ENCODE peak calls at places on chromosomes 6 and 20, in ten cellular contexts. One of them, this sample, is unnamed.

GRCh38 chr6:144314003-144314485 is 28.9 kb downstream of the UTRN start:
- DNase-seq in naive thymus-derived CD8-positive, alpha-beta T cell: no peak
- DNase-seq in right cardiac atrium: peak; percentile 85
- DNase-seq in activated CD4-positive, alpha-beta T cell treated with anti-CD3 and anti-CD28 coated beads, Interleukin-2, amount 50 U/mL, for 4 hours: no peak
- DNase-seq in thoracic aorta: peak; percentile 12
- DNase-seq in stimulated activated CD4-positive, alpha-beta T cell treated with anti-CD3 and anti-CD28 coated beads, Interleukin-4, amount 100 ng/mL, for 1 hour: no peak
- DNase-seq in T-helper 2 cell: no peak
- DNase-seq in neural crest cell: no peak
- DNase-seq in posterior vena cava: peak; percentile 92
- DNase-seq in NCI-H2171: no peak
- DNase-seq in this sample: no peak

GRCh38 chr6:74939309-74939708 is 266.5 kb downstream of the COL12A1 start:
- DNase-seq in naive thymus-derived CD8-positive, alpha-beta T cell: no peak
- DNase-seq in right cardiac atrium: no peak
- DNase-seq in activated CD4-positive, alpha-beta T cell treated with anti-CD3 and anti-CD28 coated beads, Interleukin-2, amount 50 U/mL, for 4 hours: no peak
- DNase-seq in thoracic aorta: no peak
- DNase-seq in stimulated activated CD4-positive, alpha-beta T cell treated with anti-CD3 and anti-CD28 coated beads, Interleukin-4, amount 100 ng/mL, for 1 hour: no peak
- DNase-seq in T-helper 2 cell: no peak
- DNase-seq in neural crest cell: no peak
- DNase-seq in posterior vena cava: no peak
- DNase-seq in NCI-H2171: no peak
- DNase-seq in this sample: no peak

GRCh38 chr20:17709361-17710293 is 9.9 kb downstream of the BANF2 start:
- DNase-seq in naive thymus-derived CD8-positive, alpha-beta T cell: no peak
- DNase-seq in right cardiac atrium: no peak
- DNase-seq in activated CD4-positive, alpha-beta T cell treated with anti-CD3 and anti-CD28 coated beads, Interleukin-2, amount 50 U/mL, for 4 hours: no peak
- DNase-seq in thoracic aorta: no peak
- DNase-seq in stimulated activated CD4-positive, alpha-beta T cell treated with anti-CD3 and anti-CD28 coated beads, Interleukin-4, amount 100 ng/mL, for 1 hour: no peak
- DNase-seq in T-helper 2 cell: no peak
- DNase-seq in neural crest cell: no peak
- DNase-seq in posterior vena cava: no peak
- DNase-seq in NCI-H2171: no peak
- DNase-seq in this sample: no peak

GRCh38 chr6:89986650-89987074 is 92.4 kb downstream of the GJA10 start:
- DNase-seq in naive thymus-derived CD8-positive, alpha-beta T cell: no peak
- DNase-seq in right cardiac atrium: no peak
- DNase-seq in activated CD4-positive, alpha-beta T cell treated with anti-CD3 and anti-CD28 coated beads, Interleukin-2, amount 50 U/mL, for 4 hours: no peak
- DNase-seq in thoracic aorta: no peak
- DNase-seq in stimulated activated CD4-positive, alpha-beta T cell treated with anti-CD3 and anti-CD28 coated beads, Interleukin-4, amount 100 ng/mL, for 1 hour: no peak
- DNase-seq in T-helper 2 cell: no peak
- DNase-seq in neural crest cell: no peak
- DNase-seq in posterior vena cava: no peak
- DNase-seq in NCI-H2171: peak; percentile 37
- DNase-seq in this sample: no peak

GRCh38 chr6:129432738-129433137 is 277.2 kb downstream of the ARHGAP18 start:
- DNase-seq in naive thymus-derived CD8-positive, alpha-beta T cell: no peak
- DNase-seq in right cardiac atrium: no peak
- DNase-seq in activated CD4-positive, alpha-beta T cell treated with anti-CD3 and anti-CD28 coated beads, Interleukin-2, amount 50 U/mL, for 4 hours: no peak
- DNase-seq in thoracic aorta: no peak
- DNase-seq in stimulated activated CD4-positive, alpha-beta T cell treated with anti-CD3 and anti-CD28 coated beads, Interleukin-4, amount 100 ng/mL, for 1 hour: no peak
- DNase-seq in T-helper 2 cell: no peak
- DNase-seq in neural crest cell: no peak
- DNase-seq in posterior vena cava: no peak
- DNase-seq in NCI-H2171: no peak
- DNase-seq in this sample: no peak

GRCh38 chr6:168035661-168036616 is 38.5 kb downstream of the KIF25 start:
- DNase-seq in naive thymus-derived CD8-positive, alpha-beta T cell: no peak
- DNase-seq in right cardiac atrium: peak; percentile 55
- DNase-seq in activated CD4-positive, alpha-beta T cell treated with anti-CD3 and anti-CD28 coated beads, Interleukin-2, amount 50 U/mL, for 4 hours: no peak
- DNase-seq in thoracic aorta: no peak
- DNase-seq in stimulated activated CD4-positive, alpha-beta T cell treated with anti-CD3 and anti-CD28 coated beads, Interleukin-4, amount 100 ng/mL, for 1 hour: no peak
- DNase-seq in T-helper 2 cell: no peak
- DNase-seq in neural crest cell: no peak
- DNase-seq in posterior vena cava: peak; percentile 79
- DNase-seq in NCI-H2171: peak; percentile 74
- DNase-seq in this sample: no peak

GRCh38 chr6:167465497-167465896 is 140.6 kb downstream of the TTLL2 start:
- DNase-seq in naive thymus-derived CD8-positive, alpha-beta T cell: no peak
- DNase-seq in right cardiac atrium: no peak
- DNase-seq in activated CD4-positive, alpha-beta T cell treated with anti-CD3 and anti-CD28 coated beads, Interleukin-2, amount 50 U/mL, for 4 hours: no peak
- DNase-seq in thoracic aorta: no peak
- DNase-seq in stimulated activated CD4-positive, alpha-beta T cell treated with anti-CD3 and anti-CD28 coated beads, Interleukin-4, amount 100 ng/mL, for 1 hour: no peak
- DNase-seq in T-helper 2 cell: no peak
- DNase-seq in neural crest cell: no peak
- DNase-seq in posterior vena cava: no peak
- DNase-seq in NCI-H2171: no peak
- DNase-seq in this sample: no peak

GRCh38 chr20:57712851-57713504 is 3.2 kb upstream of the PMEPA1 start:
- DNase-seq in naive thymus-derived CD8-positive, alpha-beta T cell: no peak
- DNase-seq in right cardiac atrium: no peak
- DNase-seq in activated CD4-positive, alpha-beta T cell treated with anti-CD3 and anti-CD28 coated beads, Interleukin-2, amount 50 U/mL, for 4 hours: no peak
- DNase-seq in thoracic aorta: no peak
- DNase-seq in stimulated activated CD4-positive, alpha-beta T cell treated with anti-CD3 and anti-CD28 coated beads, Interleukin-4, amount 100 ng/mL, for 1 hour: no peak
- DNase-seq in T-helper 2 cell: no peak
- DNase-seq in neural crest cell: no peak
- DNase-seq in posterior vena cava: no peak
- DNase-seq in NCI-H2171: no peak
- DNase-seq in this sample: no peak

GRCh38 chr6:105561501-105561900 is 158.6 kb upstream of the PREP start:
- DNase-seq in naive thymus-derived CD8-positive, alpha-beta T cell: no peak
- DNase-seq in right cardiac atrium: no peak
- DNase-seq in activated CD4-positive, alpha-beta T cell treated with anti-CD3 and anti-CD28 coated beads, Interleukin-2, amount 50 U/mL, for 4 hours: no peak
- DNase-seq in thoracic aorta: no peak
- DNase-seq in stimulated activated CD4-positive, alpha-beta T cell treated with anti-CD3 and anti-CD28 coated beads, Interleukin-4, amount 100 ng/mL, for 1 hour: no peak
- DNase-seq in T-helper 2 cell: no peak
- DNase-seq in neural crest cell: no peak
- DNase-seq in posterior vena cava: no peak
- DNase-seq in NCI-H2171: no peak
- DNase-seq in this sample: no peak

GRCh38 chr6:41671376-41671775 is 33.1 kb downstream of the MDFI start:
- DNase-seq in naive thymus-derived CD8-positive, alpha-beta T cell: no peak
- DNase-seq in right cardiac atrium: no peak
- DNase-seq in activated CD4-positive, alpha-beta T cell treated with anti-CD3 and anti-CD28 coated beads, Interleukin-2, amount 50 U/mL, for 4 hours: no peak
- DNase-seq in thoracic aorta: no peak
- DNase-seq in stimulated activated CD4-positive, alpha-beta T cell treated with anti-CD3 and anti-CD28 coated beads, Interleukin-4, amount 100 ng/mL, for 1 hour: no peak
- DNase-seq in T-helper 2 cell: no peak
- DNase-seq in neural crest cell: no peak
- DNase-seq in posterior vena cava: no peak
- DNase-seq in NCI-H2171: no peak
- DNase-seq in this sample: no peak

GRCh38 chr20:17762873-17763557 is 63.2 kb downstream of the BANF2 start:
- DNase-seq in naive thymus-derived CD8-positive, alpha-beta T cell: no peak
- DNase-seq in right cardiac atrium: no peak
- DNase-seq in activated CD4-positive, alpha-beta T cell treated with anti-CD3 and anti-CD28 coated beads, Interleukin-2, amount 50 U/mL, for 4 hours: no peak
- DNase-seq in thoracic aorta: no peak
- DNase-seq in stimulated activated CD4-positive, alpha-beta T cell treated with anti-CD3 and anti-CD28 coated beads, Interleukin-4, amount 100 ng/mL, for 1 hour: no peak
- DNase-seq in T-helper 2 cell: no peak
- DNase-seq in neural crest cell: no peak
- DNase-seq in posterior vena cava: no peak
- DNase-seq in NCI-H2171: no peak
- DNase-seq in this sample: no peak

GRCh38 chr6:147507162-147508072 is 1.1 kb upstream of the SAMD5 start:
- DNase-seq in naive thymus-derived CD8-positive, alpha-beta T cell: no peak
- DNase-seq in right cardiac atrium: no peak
- DNase-seq in activated CD4-positive, alpha-beta T cell treated with anti-CD3 and anti-CD28 coated beads, Interleukin-2, amount 50 U/mL, for 4 hours: no peak
- DNase-seq in thoracic aorta: no peak
- DNase-seq in stimulated activated CD4-positive, alpha-beta T cell treated with anti-CD3 and anti-CD28 coated beads, Interleukin-4, amount 100 ng/mL, for 1 hour: no peak
- DNase-seq in T-helper 2 cell: no peak
- DNase-seq in neural crest cell: peak; percentile 18
- DNase-seq in posterior vena cava: no peak
- DNase-seq in NCI-H2171: peak; percentile 5
- DNase-seq in this sample: peak; percentile 25

GRCh38 chr20:56786503-56786902 is 157.4 kb downstream of the TFAP2C start:
- DNase-seq in naive thymus-derived CD8-positive, alpha-beta T cell: no peak
- DNase-seq in right cardiac atrium: no peak
- DNase-seq in activated CD4-positive, alpha-beta T cell treated with anti-CD3 and anti-CD28 coated beads, Interleukin-2, amount 50 U/mL, for 4 hours: no peak
- DNase-seq in thoracic aorta: no peak
- DNase-seq in stimulated activated CD4-positive, alpha-beta T cell treated with anti-CD3 and anti-CD28 coated beads, Interleukin-4, amount 100 ng/mL, for 1 hour: no peak
- DNase-seq in T-helper 2 cell: no peak
- DNase-seq in neural crest cell: no peak
- DNase-seq in posterior vena cava: peak; percentile 4
- DNase-seq in NCI-H2171: no peak
- DNase-seq in this sample: no peak

GRCh38 chr6:110761371-110761770 is 53.9 kb downstream of the CDK19 start:
- DNase-seq in naive thymus-derived CD8-positive, alpha-beta T cell: no peak
- DNase-seq in right cardiac atrium: no peak
- DNase-seq in activated CD4-positive, alpha-beta T cell treated with anti-CD3 and anti-CD28 coated beads, Interleukin-2, amount 50 U/mL, for 4 hours: no peak
- DNase-seq in thoracic aorta: no peak
- DNase-seq in stimulated activated CD4-positive, alpha-beta T cell treated with anti-CD3 and anti-CD28 coated beads, Interleukin-4, amount 100 ng/mL, for 1 hour: no peak
- DNase-seq in T-helper 2 cell: no peak
- DNase-seq in neural crest cell: no peak
- DNase-seq in posterior vena cava: no peak
- DNase-seq in NCI-H2171: no peak
- DNase-seq in this sample: no peak

GRCh38 chr6:43858161-43859153 is 88.4 kb downstream of the VEGFA start:
- DNase-seq in naive thymus-derived CD8-positive, alpha-beta T cell: no peak
- DNase-seq in right cardiac atrium: no peak
- DNase-seq in activated CD4-positive, alpha-beta T cell treated with anti-CD3 and anti-CD28 coated beads, Interleukin-2, amount 50 U/mL, for 4 hours: no peak
- DNase-seq in thoracic aorta: no peak
- DNase-seq in stimulated activated CD4-positive, alpha-beta T cell treated with anti-CD3 and anti-CD28 coated beads, Interleukin-4, amount 100 ng/mL, for 1 hour: no peak
- DNase-seq in T-helper 2 cell: no peak
- DNase-seq in neural crest cell: no peak
- DNase-seq in posterior vena cava: peak; percentile 61
- DNase-seq in NCI-H2171: no peak
- DNase-seq in this sample: no peak

GRCh38 chr20:53055668-53056067 is 83.5 kb downstream of the TSHZ2 start:
- DNase-seq in naive thymus-derived CD8-positive, alpha-beta T cell: no peak
- DNase-seq in right cardiac atrium: no peak
- DNase-seq in activated CD4-positive, alpha-beta T cell treated with anti-CD3 and anti-CD28 coated beads, Interleukin-2, amount 50 U/mL, for 4 hours: no peak
- DNase-seq in thoracic aorta: no peak
- DNase-seq in stimulated activated CD4-positive, alpha-beta T cell treated with anti-CD3 and anti-CD28 coated beads, Interleukin-4, amount 100 ng/mL, for 1 hour: no peak
- DNase-seq in T-helper 2 cell: no peak
- DNase-seq in neural crest cell: no peak
- DNase-seq in posterior vena cava: no peak
- DNase-seq in NCI-H2171: no peak
- DNase-seq in this sample: no peak

GRCh38 chr6:44010411-44011349 is 116.6 kb downstream of the MRPL14 start:
- DNase-seq in naive thymus-derived CD8-positive, alpha-beta T cell: no peak
- DNase-seq in right cardiac atrium: no peak
- DNase-seq in activated CD4-positive, alpha-beta T cell treated with anti-CD3 and anti-CD28 coated beads, Interleukin-2, amount 50 U/mL, for 4 hours: no peak
- DNase-seq in thoracic aorta: no peak
- DNase-seq in stimulated activated CD4-positive, alpha-beta T cell treated with anti-CD3 and anti-CD28 coated beads, Interleukin-4, amount 100 ng/mL, for 1 hour: no peak
- DNase-seq in T-helper 2 cell: no peak
- DNase-seq in neural crest cell: no peak
- DNase-seq in posterior vena cava: peak; percentile 78
- DNase-seq in NCI-H2171: no peak
- DNase-seq in this sample: no peak

GRCh38 chr20:50121858-50122271 is 8.9 kb upstream of the UBE2V1 start:
- DNase-seq in naive thymus-derived CD8-positive, alpha-beta T cell: no peak
- DNase-seq in right cardiac atrium: no peak
- DNase-seq in activated CD4-positive, alpha-beta T cell treated with anti-CD3 and anti-CD28 coated beads, Interleukin-2, amount 50 U/mL, for 4 hours: no peak
- DNase-seq in thoracic aorta: no peak
- DNase-seq in stimulated activated CD4-positive, alpha-beta T cell treated with anti-CD3 and anti-CD28 coated beads, Interleukin-4, amount 100 ng/mL, for 1 hour: no peak
- DNase-seq in T-helper 2 cell: no peak
- DNase-seq in neural crest cell: no peak
- DNase-seq in posterior vena cava: peak; percentile 11
- DNase-seq in NCI-H2171: no peak
- DNase-seq in this sample: no peak

GRCh38 chr20:38109657-38110524 is 55.2 kb downstream of the TGM2 start:
- DNase-seq in naive thymus-derived CD8-positive, alpha-beta T cell: no peak
- DNase-seq in right cardiac atrium: peak; percentile 88
- DNase-seq in activated CD4-positive, alpha-beta T cell treated with anti-CD3 and anti-CD28 coated beads, Interleukin-2, amount 50 U/mL, for 4 hours: no peak
- DNase-seq in thoracic aorta: peak; percentile 77
- DNase-seq in stimulated activated CD4-positive, alpha-beta T cell treated with anti-CD3 and anti-CD28 coated beads, Interleukin-4, amount 100 ng/mL, for 1 hour: no peak
- DNase-seq in T-helper 2 cell: no peak
- DNase-seq in neural crest cell: no peak
- DNase-seq in posterior vena cava: peak; percentile 89
- DNase-seq in NCI-H2171: no peak
- DNase-seq in this sample: no peak

GRCh38 chr6:97129111-97129510 is 153.9 kb downstream of the MMS22L start:
- DNase-seq in naive thymus-derived CD8-positive, alpha-beta T cell: no peak
- DNase-seq in right cardiac atrium: no peak
- DNase-seq in activated CD4-positive, alpha-beta T cell treated with anti-CD3 and anti-CD28 coated beads, Interleukin-2, amount 50 U/mL, for 4 hours: no peak
- DNase-seq in thoracic aorta: no peak
- DNase-seq in stimulated activated CD4-positive, alpha-beta T cell treated with anti-CD3 and anti-CD28 coated beads, Interleukin-4, amount 100 ng/mL, for 1 hour: no peak
- DNase-seq in T-helper 2 cell: no peak
- DNase-seq in neural crest cell: no peak
- DNase-seq in posterior vena cava: no peak
- DNase-seq in NCI-H2171: no peak
- DNase-seq in this sample: no peak

GRCh38 chr20:23117738-23118137 is 31.6 kb upstream of the CD93 start:
- DNase-seq in naive thymus-derived CD8-positive, alpha-beta T cell: no peak
- DNase-seq in right cardiac atrium: no peak
- DNase-seq in activated CD4-positive, alpha-beta T cell treated with anti-CD3 and anti-CD28 coated beads, Interleukin-2, amount 50 U/mL, for 4 hours: no peak
- DNase-seq in thoracic aorta: no peak
- DNase-seq in stimulated activated CD4-positive, alpha-beta T cell treated with anti-CD3 and anti-CD28 coated beads, Interleukin-4, amount 100 ng/mL, for 1 hour: no peak
- DNase-seq in T-helper 2 cell: no peak
- DNase-seq in neural crest cell: no peak
- DNase-seq in posterior vena cava: peak; percentile 52
- DNase-seq in NCI-H2171: no peak
- DNase-seq in this sample: no peak

GRCh38 chr6:49551126-49551865 is 828 bp downstream of the C6orf141 start:
- DNase-seq in naive thymus-derived CD8-positive, alpha-beta T cell: no peak
- DNase-seq in right cardiac atrium: no peak
- DNase-seq in activated CD4-positive, alpha-beta T cell treated with anti-CD3 and anti-CD28 coated beads, Interleukin-2, amount 50 U/mL, for 4 hours: no peak
- DNase-seq in thoracic aorta: no peak
- DNase-seq in stimulated activated CD4-positive, alpha-beta T cell treated with anti-CD3 and anti-CD28 coated beads, Interleukin-4, amount 100 ng/mL, for 1 hour: peak; percentile 4
- DNase-seq in T-helper 2 cell: no peak
- DNase-seq in neural crest cell: peak; percentile 3
- DNase-seq in posterior vena cava: no peak
- DNase-seq in NCI-H2171: no peak
- DNase-seq in this sample: peak; percentile 34

GRCh38 chr6:68642977-68643376 is 7.9 kb downstream of the ADGRB3 start:
- DNase-seq in naive thymus-derived CD8-positive, alpha-beta T cell: no peak
- DNase-seq in right cardiac atrium: no peak
- DNase-seq in activated CD4-positive, alpha-beta T cell treated with anti-CD3 and anti-CD28 coated beads, Interleukin-2, amount 50 U/mL, for 4 hours: no peak
- DNase-seq in thoracic aorta: no peak
- DNase-seq in stimulated activated CD4-positive, alpha-beta T cell treated with anti-CD3 and anti-CD28 coated beads, Interleukin-4, amount 100 ng/mL, for 1 hour: no peak
- DNase-seq in T-helper 2 cell: no peak
- DNase-seq in neural crest cell: no peak
- DNase-seq in posterior vena cava: no peak
- DNase-seq in NCI-H2171: no peak
- DNase-seq in this sample: no peak

GRCh38 chr6:7135755-7136154 is 28.0 kb downstream of the RREB1 start:
- DNase-seq in naive thymus-derived CD8-positive, alpha-beta T cell: no peak
- DNase-seq in right cardiac atrium: no peak
- DNase-seq in activated CD4-positive, alpha-beta T cell treated with anti-CD3 and anti-CD28 coated beads, Interleukin-2, amount 50 U/mL, for 4 hours: no peak
- DNase-seq in thoracic aorta: no peak
- DNase-seq in stimulated activated CD4-positive, alpha-beta T cell treated with anti-CD3 and anti-CD28 coated beads, Interleukin-4, amount 100 ng/mL, for 1 hour: no peak
- DNase-seq in T-helper 2 cell: no peak
- DNase-seq in neural crest cell: no peak
- DNase-seq in posterior vena cava: no peak
- DNase-seq in NCI-H2171: no peak
- DNase-seq in this sample: no peak

GRCh38 chr20:31877684-31878083 is 7.2 kb downstream of the TTLL9 start:
- DNase-seq in naive thymus-derived CD8-positive, alpha-beta T cell: no peak
- DNase-seq in right cardiac atrium: no peak
- DNase-seq in activated CD4-positive, alpha-beta T cell treated with anti-CD3 and anti-CD28 coated beads, Interleukin-2, amount 50 U/mL, for 4 hours: no peak
- DNase-seq in thoracic aorta: no peak
- DNase-seq in stimulated activated CD4-positive, alpha-beta T cell treated with anti-CD3 and anti-CD28 coated beads, Interleukin-4, amount 100 ng/mL, for 1 hour: no peak
- DNase-seq in T-helper 2 cell: no peak
- DNase-seq in neural crest cell: no peak
- DNase-seq in posterior vena cava: no peak
- DNase-seq in NCI-H2171: no peak
- DNase-seq in this sample: no peak

GRCh38 chr20:35223941-35224340 is 2.5 kb upstream of the MMP24 start:
- DNase-seq in naive thymus-derived CD8-positive, alpha-beta T cell: no peak
- DNase-seq in right cardiac atrium: no peak
- DNase-seq in activated CD4-positive, alpha-beta T cell treated with anti-CD3 and anti-CD28 coated beads, Interleukin-2, amount 50 U/mL, for 4 hours: no peak
- DNase-seq in thoracic aorta: no peak
- DNase-seq in stimulated activated CD4-positive, alpha-beta T cell treated with anti-CD3 and anti-CD28 coated beads, Interleukin-4, amount 100 ng/mL, for 1 hour: no peak
- DNase-seq in T-helper 2 cell: no peak
- DNase-seq in neural crest cell: no peak
- DNase-seq in posterior vena cava: no peak
- DNase-seq in NCI-H2171: no peak
- DNase-seq in this sample: no peak

This sample was measured in endothelial cell.